ENCODE peak calls at places on chromosome 2, in nine cellular contexts. J is midbrain; C is ascending aorta; B is fibroblast of pulmonary artery; K is Peyer's patch; M is H9; N is activated CD4-positive, CD25-positive, alpha-beta regulatory T cell; U is Caki2; A is RPMI8226. G is an unnamed sample.

GRCh38 chr2:237670641-237671040 is 43.3 kb downstream of the LRRFIP1 start:
- DNase-seq in K (no peak), C (no peak), M (no peak), B (peak; percentile 47), U (no peak), A (no peak), J (no peak), N (no peak), G (no peak)

GRCh38 chr2:101190753-101191516 is 39.8 kb upstream of the TBC1D8 start:
- DNase-seq in J (no peak), A (peak; percentile 49), N (no peak), U (no peak), M (no peak), C (no peak), K (no peak), B (no peak), G (no peak)

GRCh38 chr2:213248637-213249036 is 35.6 kb upstream of the SPAG16 start:
- DNase-seq in M (no peak), N (no peak), C (no peak), K (no peak), U (no peak), B (no peak), A (no peak), J (no peak), G (no peak)

GRCh38 chr2:96887419-96888081 is 17.7 kb upstream of the SEMA4C start:
- DNase-seq in K (no peak), U (no peak), N (no peak), A (no peak), M (no peak), C (no peak), J (peak; percentile 50), B (no peak), G (no peak)

GRCh38 chr2:112182581-112183034 is 44.4 kb downstream of the FBLN7 start:
- DNase-seq in K (no peak), M (no peak), J (no peak), N (peak; percentile 54), U (no peak), C (no peak), A (peak; percentile 90), B (no peak), G (no peak)

GRCh38 chr2:78051480-78051879 is 529.3 kb upstream of the LRRTM4 start:
- DNase-seq in N (no peak), C (no peak), B (no peak), U (no peak), M (no peak), A (no peak), K (no peak), J (no peak), G (no peak)

GRCh38 chr2:68911246-68911645 is 40.0 kb upstream of the BMP10 start:
- DNase-seq in U (no peak), K (no peak), J (no peak), M (no peak), B (no peak), A (no peak), C (no peak), N (no peak), G (no peak)

GRCh38 chr2:9162841-9163240 is 43.8 kb upstream of the ASAP2 start:
- DNase-seq in A (no peak), K (no peak), M (no peak), U (no peak), B (no peak), J (no peak), N (no peak), C (no peak), G (no peak)

G was measured in COLO829.